ENCODE peak calls at places on chromosomes 2 and 18, in eight cellular contexts. A, T, F, H, O, Z, C and B are unnamed samples.

GRCh38 chr18:56314396-56314795 is 324.0 kb downstream of the TXNL1 start:
- DNase-seq in A (no peak), H (peak; percentile 41), Z (no peak), T (no peak), F (no peak), O (no peak), C (no peak), B (no peak)

GRCh38 chr2:238243496-238244076 is 3.7 kb upstream of the HES6 start:
- DNase-seq in O (no peak), A (no peak), C (no peak), F (no peak), Z (no peak), T (no peak), H (no peak), B (no peak)

GRCh38 chr2:37630298-37630697 is 41.1 kb downstream of the CDC42EP3 start:
- DNase-seq in O (no peak), T (no peak), Z (no peak), A (no peak), F (no peak), C (no peak), H (no peak), B (no peak)

GRCh38 chr2:70089220-70089945 is 2.1 kb downstream of the PCBP1 start:
- DNase-seq in T (no peak), Z (no peak), H (peak; percentile 33), O (no peak), C (peak; percentile 56), F (no peak), A (peak; percentile 62), B (peak; percentile 17)

GRCh38 chr18:46917808-46918600 is 602 bp downstream of the KATNAL2 start:
- DNase-seq in H (peak; percentile 25), T (no peak), O (peak; percentile 1), A (no peak), F (no peak), Z (no peak), C (peak; percentile 61), B (no peak)

GRCh38 chr18:64244571-64244970 is 95.7 kb upstream of the LINC00305 start:
- DNase-seq in Z (no peak), T (no peak), A (no peak), O (no peak), H (no peak), F (no peak), C (no peak), B (no peak)

GRCh38 chr2:217851191-217852020 is 151.4 kb downstream of the TNS1 start:
- DNase-seq in F (no peak), O (no peak), A (peak; percentile 78), C (no peak), T (no peak), Z (peak; percentile 58), H (no peak), B (no peak)

GRCh38 chr2:174176898-174177297 is 71.4 kb downstream of the OLA1 start:
- DNase-seq in O (no peak), C (no peak), Z (no peak), H (no peak), A (no peak), F (no peak), T (no peak), B (no peak)

GRCh38 chr2:217790195-217790594 is 212.6 kb downstream of the TNS1 start:
- DNase-seq in A (no peak), C (no peak), O (no peak), H (no peak), F (peak; percentile 10), Z (no peak), T (no peak), B (no peak)

GRCh38 chr2:173934895-173935294 is 30.3 kb downstream of the SP3 start:
- DNase-seq in Z (no peak), T (no peak), O (no peak), A (no peak), H (no peak), F (no peak), C (no peak), B (no peak)

GRCh38 chr2:167943877-167944276 is 303.5 kb downstream of the STK39 start:
- DNase-seq in F (no peak), O (no peak), C (no peak), Z (no peak), T (no peak), H (no peak), A (no peak), B (no peak)

GRCh38 chr2:106020032-106020431 is 174.1 kb downstream of the UXS1 start:
- DNase-seq in T (no peak), A (no peak), Z (no peak), O (no peak), H (no peak), F (no peak), C (no peak), B (no peak)

GRCh38 chr2:191030521-191031154 is 16.7 kb upstream of the STAT1 start:
- DNase-seq in F (peak; percentile 56), C (peak; percentile 62), O (peak; percentile 52), H (no peak), Z (no peak), T (no peak), A (no peak), B (peak; percentile 36)

GRCh38 chr2:138948070-138948539 is 167.9 kb upstream of the NXPH2 start:
- DNase-seq in O (no peak), F (no peak), H (no peak), Z (no peak), T (no peak), A (no peak), C (no peak), B (no peak)

GRCh38 chr2:18346364-18346763 is 214.1 kb downstream of the RDH14 start:
- DNase-seq in T (no peak), Z (no peak), O (no peak), H (no peak), F (no peak), C (no peak), A (no peak), B (no peak)

GRCh38 chr2:60247471-60247870 is 306.0 kb downstream of the BCL11A start:
- DNase-seq in Z (no peak), A (no peak), H (no peak), C (no peak), F (no peak), T (no peak), O (no peak), B (no peak)

GRCh38 chr2:60249879-60250278 is 303.6 kb downstream of the BCL11A start:
- DNase-seq in T (no peak), C (no peak), F (no peak), O (no peak), Z (no peak), A (no peak), H (no peak), B (no peak)

GRCh38 chr2:60252581-60253170 is 300.8 kb downstream of the BCL11A start:
- DNase-seq in F (no peak), T (no peak), C (no peak), A (no peak), O (no peak), H (no peak), Z (no peak), B (no peak)

DNA sequence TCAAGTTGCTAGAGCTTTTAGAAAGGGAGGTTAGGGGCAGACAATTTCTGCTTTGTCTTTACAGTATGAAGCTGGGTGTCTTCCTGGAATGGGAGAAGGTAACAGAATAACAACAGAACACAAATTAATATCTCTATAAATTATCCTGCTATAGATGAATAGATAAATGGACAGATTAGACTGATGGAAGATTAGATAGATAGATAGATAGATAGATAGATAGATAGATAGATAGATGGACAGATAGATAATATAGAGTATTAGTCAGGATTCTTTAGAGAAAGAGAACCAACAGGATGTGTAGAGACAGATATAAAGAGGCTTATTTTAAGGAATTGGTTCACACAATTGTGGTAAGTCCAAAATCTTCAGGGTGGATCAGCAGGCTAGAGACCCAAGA is 302.2 kb downstream of the BCL11A start:
- DNase-seq in H (no peak), A (no peak), O (no peak), Z (no peak), T (no peak), C (no peak), F (no peak), B (no peak)
- H3K4me1 ChIP-seq in H (no peaks in the 10 kb centered on the region), A (peaks cover 2% of the 10 kb centered on the region), O (no peaks in the 10 kb centered on the region), Z (no peaks in the 10 kb centered on the region), T (no peaks in the 10 kb centered on the region), C (no peaks in the 10 kb centered on the region), F (no peaks in the 10 kb centered on the region), B (no peaks in the 10 kb centered on the region)

GRCh38 chr2:197930570-197931278 is 126.3 kb downstream of the PLCL1 start:
- DNase-seq in A (no peak), Z (no peak), C (no peak), T (no peak), H (no peak), O (no peak), F (no peak), B (no peak)

GRCh38 chr2:197931661-197932312 is 127.4 kb downstream of the PLCL1 start:
- DNase-seq in T (no peak), F (no peak), Z (no peak), H (no peak), A (no peak), O (no peak), C (no peak), B (no peak)

GRCh38 chr2:197927994-197928393 is 123.6 kb downstream of the PLCL1 start:
- DNase-seq in F (no peak), A (no peak), H (no peak), T (no peak), O (no peak), Z (no peak), C (no peak), B (no peak)

GRCh38 chr2:197929008-197929885 is 124.9 kb downstream of the PLCL1 start:
- DNase-seq in F (no peak), O (no peak), H (no peak), A (no peak), Z (no peak), T (no peak), C (peak; percentile 72), B (no peak)

GRCh38 chr2:197929886-197930227 is 125.5 kb downstream of the PLCL1 start:
- DNase-seq in F (no peak), A (no peak), T (no peak), Z (no peak), C (no peak), O (no peak), H (no peak), B (no peak)
- H3K27ac ChIP-seq in F (no peak overlapping the region), A (no peak overlapping the region), T (no peak overlapping the region), Z (no peak overlapping the region), C (no peak overlapping the region), O (peak overlapping the region; percentile 61), H (no peak overlapping the region), B (no peak overlapping the region)

GRCh38 chr18:4524096-4524495 is 69.0 kb upstream of the DLGAP1 start:
- DNase-seq in Z (no peak), C (no peak), T (no peak), H (no peak), A (no peak), F (no peak), O (no peak), B (no peak)

DNA sequence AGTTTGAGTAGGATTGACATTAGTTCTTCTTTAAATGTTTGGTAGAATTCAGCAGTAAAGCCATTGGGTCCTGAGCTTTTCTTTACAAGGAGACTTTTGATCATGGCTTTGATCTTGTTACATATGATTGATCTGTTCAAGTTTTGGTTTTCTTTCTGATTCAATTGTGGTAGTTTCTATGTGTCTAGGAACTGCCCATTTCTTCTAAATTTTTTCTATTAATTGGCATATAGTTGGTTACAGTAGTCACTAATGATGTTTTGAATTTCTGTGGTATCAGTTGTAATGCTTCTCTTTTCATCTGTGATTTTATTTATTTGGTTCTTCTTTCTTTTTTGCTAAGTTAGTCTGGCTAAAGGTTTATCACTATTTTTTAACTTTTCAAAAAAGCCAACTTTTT is 73.3 kb upstream of the DLGAP1 start:
- DNase-seq in C (no peak), Z (no peak), T (no peak), F (no peak), A (no peak), H (no peak), O (no peak), B (no peak)
- H3K9me3 ChIP-seq in C (no peaks in the 10 kb centered on the region), Z (peaks cover 13% of the 10 kb centered on the region), T (no peaks in the 10 kb centered on the region), F (no peaks in the 10 kb centered on the region), A (peaks cover 1% of the 10 kb centered on the region), H (no peaks in the 10 kb centered on the region), O (no peaks in the 10 kb centered on the region), B (peaks cover 2% of the 10 kb centered on the region)

GRCh38 chr2:55879976-55880375 is 43.6 kb downstream of the EFEMP1 start:
- DNase-seq in F (no peak), H (no peak), O (no peak), T (no peak), C (no peak), A (no peak), Z (no peak), B (no peak)
- H3K4me1 ChIP-seq in F (no peaks in the 10 kb centered on the region), H (peaks cover 8% of the 10 kb centered on the region), O (no peaks in the 10 kb centered on the region), T (no peaks in the 10 kb centered on the region), C (no peaks in the 10 kb centered on the region), A (peaks cover 10% of the 10 kb centered on the region), Z (peaks cover 24% of the 10 kb centered on the region), B (no peaks in the 10 kb centered on the region)